ENCODE peak calls at places on chromosomes 11 and 22, in seven cellular contexts. T is ELR, P is Calu3, Q is HuH-7.5, K is amniotic stem cell, S is NCI-H2081 treated with DMSO at 0.1 percent for 48 hours, A is EL. J is an unnamed sample.
A peak's percentile ranks its signal among the peaks of the same experiment; 100 is the strongest.

GRCh38 chr11:73570415-73571114 is 27.3 kb downstream of the FAM168A start:
- DNase-seq in Q (no peak), K (peak; percentile 27), S (no peak), A (peak; percentile 76), P (no peak), T (peak; percentile 84), J (peak; percentile 42)

GRCh38 chr11:19199766-19200165 is 2.0 kb downstream of the CSRP3 start:
- DNase-seq in K (no peak), T (no peak), Q (no peak), S (no peak), P (no peak), A (no peak), J (no peak)

GRCh38 chr11:62905927-62906531 is 15.1 kb downstream of the CHRM1 start:
- DNase-seq in T (peak; percentile 77), S (no peak), A (peak; percentile 85), P (peak; percentile 84), K (no peak), Q (peak; percentile 87), J (peak; percentile 57)

GRCh38 chr22:45859231-45860161 is 117.5 kb downstream of the WNT7B start:
- DNase-seq in T (peak; percentile 15), A (no peak), P (peak; percentile 77), K (no peak), Q (peak; percentile 73), S (no peak), J (no peak)

GRCh38 chr11:116357769-116358544 is 414.8 kb downstream of the BUD13 start:
- DNase-seq in Q (no peak), S (no peak), P (no peak), T (no peak), K (no peak), A (no peak), J (no peak)

GRCh38 chr11:13119928-13120520 is 110.9 kb downstream of the RASSF10 start:
- DNase-seq in T (no peak), S (no peak), A (no peak), Q (no peak), P (no peak), K (no peak), J (peak; percentile 72)

GRCh38 chr11:95517453-95517852 is 272.1 kb downstream of the FAM76B start:
- DNase-seq in S (no peak), Q (no peak), T (no peak), A (no peak), K (no peak), P (no peak), J (no peak)

GRCh38 chr11:109236696-109237095 is 185.3 kb upstream of the C11orf87 start:
- DNase-seq in K (no peak), P (no peak), Q (no peak), T (no peak), A (no peak), S (no peak), J (peak; percentile 64)

GRCh38 chr22:43992331-43992821 is 31.7 kb upstream of the PARVB start:
- DNase-seq in P (no peak), K (no peak), S (no peak), Q (no peak), T (peak; percentile 74), A (peak; percentile 77), J (no peak)

GRCh38 chr22:36430863-36431262 is 43.1 kb upstream of the MYH9 start:
- DNase-seq in A (peak; percentile 39), T (peak; percentile 62), Q (no peak), K (no peak), P (peak; percentile 30), S (no peak), J (no peak)